ENCODE peak calls at places on chromosomes 11 and 22, in seven cellular contexts. Q is heart left ventricle, J is A549, C is GM12878, W is suprapubic skin, G is tibial nerve, K is NB4. N is an unnamed sample.

GRCh38 chr11:11149671-11150459 is 203.2 kb downstream of the CSNK2A3 start:
- DNase-seq in Q (no peak), J (no peak), C (no peak), W (no peak), G (no peak), K (peak; percentile 64), N (no peak)

GRCh38 chr22:44618400-44618799 is 83.6 kb upstream of the PRR5 start:
- DNase-seq in Q (no peak), J (no peak), C (no peak), W (no peak), G (no peak), K (no peak), N (no peak)

GRCh38 chr22:35349704-35350538 is 31.0 kb upstream of the HMOX1 start:
- DNase-seq in Q (no peak), J (no peak), C (no peak), W (no peak), G (no peak), K (no peak), N (no peak)

GRCh38 chr22:21764038-21764804 is 28.6 kb upstream of the YPEL1 start:
- DNase-seq in Q (no peak), J (no peak), C (no peak), W (no peak), G (no peak), K (no peak), N (no peak)

GRCh38 chr11:128726464-128727139 is 32.7 kb downstream of the FLI1 start:
- DNase-seq in Q (no peak), J (no peak), C (no peak), W (no peak), G (no peak), K (peak; percentile 92), N (no peak)

GRCh38 chr11:120793150-120793549 is 230.8 kb upstream of the TBCEL start:
- DNase-seq in Q (no peak), J (no peak), C (no peak), W (no peak), G (no peak), K (no peak), N (no peak)

GRCh38 chr11:103878646-103879045 is 157.8 kb upstream of the DDI1 start:
- DNase-seq in Q (no peak), J (no peak), C (no peak), W (no peak), G (peak; percentile 16), K (peak; percentile 7), N (no peak)

GRCh38 chr11:96306933-96307747 is 35.9 kb downstream of the MAML2 start:
- DNase-seq in Q (peak; percentile 90), J (peak; percentile 67), C (no peak), W (peak; percentile 89), G (peak; percentile 93), K (peak; percentile 19), N (peak; percentile 86)

DNA sequence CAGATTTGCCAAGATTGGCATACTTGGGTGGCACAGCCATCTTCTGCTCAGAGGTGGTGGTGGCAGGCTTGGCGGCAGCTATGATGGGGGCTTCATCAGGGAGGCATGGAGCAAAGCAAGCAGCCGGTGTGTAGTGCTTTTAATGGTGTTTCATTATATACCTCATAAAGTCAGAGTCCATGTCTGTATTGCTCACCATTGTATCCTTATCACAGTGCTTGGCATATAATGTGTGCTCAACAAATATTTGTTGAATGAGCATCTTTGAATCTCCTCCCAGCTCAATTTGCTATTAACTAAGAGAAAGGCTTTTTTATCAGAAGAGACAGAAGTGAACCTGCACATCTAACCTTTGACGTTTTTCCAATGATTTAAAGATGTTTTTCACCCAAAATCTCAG is 7.7 kb upstream of the DNHD1 start:
- DNase-seq in Q (no peak), J (no peak), C (no peak), W (no peak), G (no peak), K (no peak), N (no peak)
- TF ChIP-seq POLR2A in Q (no peak), J (no peak), C (peak; percentile 4), W (no peak), G (no peak), K (no peak), N (no peak)

GRCh38 chr11:69044111-69045013 is 4.4 kb upstream of the TPCN2 start:
- DNase-seq in Q (peak; percentile 67), J (peak; percentile 80), C (no peak), W (peak; percentile 82), G (peak; percentile 61), K (no peak), N (peak; percentile 74)
- TF ChIP-seq CTCF in Q (peak; percentile 72), J (peak; percentile 73), C (peak; percentile 37), W (peak; percentile 29), G (peak; percentile 64), K (peak; percentile 9), N (peak; percentile 63)

DNA sequence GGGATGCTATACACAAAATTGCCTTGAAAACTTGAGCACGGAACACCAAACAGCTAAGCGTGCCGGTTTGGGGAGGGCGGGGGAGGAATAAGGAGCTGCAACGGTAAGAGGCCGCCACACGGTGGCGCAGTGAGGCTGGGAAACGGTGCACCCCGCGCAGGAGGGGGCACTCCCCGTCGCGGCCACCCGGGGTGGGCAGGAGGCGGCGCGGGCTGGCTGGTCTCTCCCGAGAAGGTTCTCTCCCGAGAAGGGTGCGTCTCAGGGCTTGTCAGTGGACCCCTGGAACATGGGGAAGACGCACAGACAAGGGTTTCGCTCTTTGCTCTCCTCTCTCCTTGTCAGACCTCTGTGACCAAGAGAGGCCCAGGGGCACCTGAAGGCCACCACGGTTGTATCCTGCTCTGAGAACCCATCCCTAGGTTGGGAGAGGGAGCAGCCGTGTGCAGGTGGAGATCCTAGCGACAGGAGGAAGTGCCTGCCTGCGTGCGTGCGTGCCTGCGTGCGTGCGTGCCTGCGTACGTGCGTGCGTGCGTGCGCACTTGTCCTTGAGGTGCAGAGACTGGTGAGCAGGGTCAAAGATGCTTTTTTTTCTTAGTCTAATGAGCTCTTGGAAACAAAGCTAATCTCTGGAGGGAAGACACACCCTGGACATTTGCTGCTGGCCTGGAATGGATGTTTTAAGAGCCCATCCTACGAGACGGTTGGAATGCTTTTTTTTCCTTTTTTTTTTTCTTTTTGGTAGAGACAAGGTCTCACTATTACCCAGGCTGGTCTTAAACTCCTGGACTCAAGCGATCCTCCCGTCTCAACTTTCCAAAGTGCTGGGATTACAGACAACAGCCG is 18.1 kb upstream of the JAM3 start:
- DNase-seq in Q (peak; percentile 75), J (peak; percentile 55), C (no peak), W (peak; percentile 84), G (peak; percentile 64), K (peak; percentile 70), N (peak; percentile 60)
- TF ChIP-seq POLR2A in Q (no peak), J (no peak), C (no peak), W (no peak), G (peak; percentile 60), K (no peak), N (no peak)

GRCh38 chr11:122101625-122102291 is 14.3 kb downstream of the BLID start:
- DNase-seq in Q (peak; percentile 76), J (no peak), C (no peak), W (peak; percentile 79), G (peak; percentile 78), K (no peak), N (peak; percentile 51)
- TF ChIP-seq CTCF in Q (peak; percentile 75), J (no peak), C (no peak), W (peak; percentile 15), G (peak; percentile 73), K (no peak), N (peak; percentile 41)

GRCh38 chr22:40463017-40463631 is 92.7 kb downstream of the SGSM3 start:
- DNase-seq in Q (no peak), J (no peak), C (peak; percentile 33), W (no peak), G (no peak), K (peak; percentile 89), N (no peak)
- TF ChIP-seq POLR2A in Q (no peak), J (no peak), C (peak; percentile 53), W (no peak), G (no peak), K (peak; percentile 39), N (no peak)

DNA sequence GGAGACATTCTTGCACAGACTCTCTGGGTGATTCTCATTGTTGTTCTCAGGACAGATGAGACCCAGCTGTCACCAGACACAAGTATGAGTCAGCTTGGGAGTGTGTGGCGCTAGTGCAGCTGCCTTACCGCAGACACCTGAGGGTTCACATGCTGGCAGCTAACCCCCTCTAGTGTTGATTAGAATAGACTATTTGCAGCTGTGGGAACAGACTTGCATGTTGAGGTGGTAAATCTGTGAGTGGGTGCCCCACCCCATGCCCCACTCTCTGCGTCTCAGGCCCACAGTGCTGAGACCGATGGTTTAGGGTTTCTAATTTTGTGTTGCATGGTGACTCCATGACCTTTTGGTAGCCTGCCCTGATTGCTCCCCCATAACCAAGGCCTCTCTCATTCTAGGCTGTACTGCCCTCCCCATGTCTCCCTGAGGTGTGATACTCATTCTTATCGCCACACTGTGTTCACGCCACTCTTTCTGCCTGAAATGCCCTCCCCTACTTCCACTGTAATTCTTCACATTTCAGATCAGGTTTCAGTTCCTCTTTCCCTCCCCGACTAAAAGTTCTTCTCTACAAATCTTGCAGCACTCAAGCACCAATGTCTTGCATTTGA is 73.7 kb upstream of the KIRREL3 start:
- DNase-seq in Q (no peak), J (peak; percentile 45), C (peak; percentile 76), W (no peak), G (no peak), K (peak; percentile 71), N (no peak)
- TF ChIP-seq CTCF in Q (no peak), J (peak; percentile 64), C (peak; percentile 64), W (no peak), G (no peak), K (peak; percentile 19), N (no peak)

N was measured in prostate gland.